ENCODE peak calls at places on chromosomes 1 and 21, in eight cellular contexts. M is fibroblast of lung, G is left ventricle myocardium inferior, V is cardiac fibroblast, D is ovary, L is fibroblast of mammary gland, U is psoas muscle, Q is IMR-90. F is an unnamed sample.

GRCh38 chr1:15352122-15352957 is 57.3 kb upstream of the EFHD2 start:
- DNase-seq in M (peak), G (no peak), V (peak), D (no peak), L (peak), U (no peak), Q (peak), F (peak)

GRCh38 chr21:32578107-32578691 is 7.1 kb downstream of the TCP10L start:
- DNase-seq in M (no peak), G (no peak), V (peak), D (no peak), L (peak), U (no peak), Q (peak), F (no peak)

GRCh38 chr1:150366416-150367296 is 2.7 kb downstream of the RPRD2 start:
- DNase-seq in M (peak), G (no peak), V (peak), D (no peak), L (peak), U (no peak), Q (peak), F (peak)

GRCh38 chr1:91026320-91026719 is 4.5 kb upstream of the ZNF644 start:
- DNase-seq in M (no peak), G (no peak), V (no peak), D (no peak), L (no peak), U (no peak), Q (no peak), F (peak)

GRCh38 chr1:11563560-11564069 is 84.7 kb downstream of the DISP3 start:
- DNase-seq in M (no peak), G (no peak), V (peak), D (no peak), L (no peak), U (no peak), Q (no peak), F (peak)

GRCh38 chr1:53949651-53950050 is 3.5 kb downstream of the LRRC42 start:
- DNase-seq in M (no peak), G (no peak), V (no peak), D (no peak), L (no peak), U (no peak), Q (no peak), F (no peak)

GRCh38 chr1:161185282-161185682 is 8.0 kb upstream of the B4GALT3 start:
- DNase-seq in M (peak), G (peak), V (peak), D (no peak), L (peak), U (peak), Q (peak), F (peak)

GRCh38 chr1:160169553-160170399 is 18.4 kb downstream of the ATP1A4 start:
- DNase-seq in M (no peak), G (no peak), V (no peak), D (no peak), L (no peak), U (no peak), Q (no peak), F (peak)

GRCh38 chr21:37458669-37459276 is 92.2 kb downstream of the DYRK1A start:
- DNase-seq in M (no peak), G (no peak), V (no peak), D (no peak), L (no peak), U (no peak), Q (no peak), F (no peak)

GRCh38 chr1:153922076-153922837 is 515 bp downstream of the GATAD2B start:
- DNase-seq in M (no peak), G (peak), V (no peak), D (peak), L (peak), U (peak), Q (no peak), F (peak)

DNA sequence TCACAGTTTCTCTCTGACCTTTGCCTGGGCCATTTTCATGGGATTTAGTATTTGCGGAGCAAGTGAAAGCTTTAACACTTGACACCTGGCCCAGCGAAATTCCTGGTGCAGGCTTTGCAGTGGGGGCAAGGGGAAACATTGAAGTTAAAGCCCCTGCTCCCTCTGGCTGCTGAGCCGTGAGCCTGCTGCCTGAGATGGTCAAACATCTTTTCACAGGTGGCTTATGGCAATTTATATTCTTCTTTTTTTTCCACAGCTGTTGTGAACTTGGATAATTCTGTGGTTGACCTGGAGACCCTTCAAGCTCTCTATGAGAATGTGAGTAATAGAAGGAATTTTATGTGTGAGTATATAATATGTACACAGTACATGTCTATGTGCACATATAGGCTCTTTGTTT is 202.9 kb downstream of the FMN2 start:
- DNase-seq in M (no peak), G (no peak), V (no peak), D (no peak), L (no peak), U (no peak), Q (peak), F (no peak)
- TF ChIP-seq CTCF in M (no peak), G (no peak), V (peak), D (no peak), L (no peak), U (no peak), Q (no peak), F (no peak)

DNA sequence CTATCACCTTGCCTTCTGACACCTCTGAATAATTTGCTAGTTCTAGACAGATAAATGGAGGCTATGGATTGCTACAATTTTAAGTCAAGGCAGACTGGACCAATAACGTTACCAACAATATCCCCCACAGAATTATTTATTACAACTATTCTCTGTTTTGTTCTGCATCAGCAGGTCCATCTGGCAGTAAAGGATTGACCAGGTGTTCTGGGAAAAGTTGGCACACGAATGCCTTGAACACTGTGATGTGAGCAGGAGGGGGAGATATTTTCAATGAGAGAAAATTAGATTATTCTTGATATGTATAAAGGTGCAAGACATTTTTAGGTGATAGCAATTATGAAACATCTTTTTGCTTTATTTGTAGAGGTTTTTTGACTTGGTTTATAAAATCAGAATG is 718.8 kb upstream of the TMPRSS15 start:
- DNase-seq in M (no peak), G (no peak), V (no peak), D (no peak), L (no peak), U (no peak), Q (no peak), F (no peak)
- H3K4me3 ChIP-seq in M (no peak), G (no peak), V (no peak), D (no peak), L (no peak), U (no peak), Q (no peak), F (no peak)

DNA sequence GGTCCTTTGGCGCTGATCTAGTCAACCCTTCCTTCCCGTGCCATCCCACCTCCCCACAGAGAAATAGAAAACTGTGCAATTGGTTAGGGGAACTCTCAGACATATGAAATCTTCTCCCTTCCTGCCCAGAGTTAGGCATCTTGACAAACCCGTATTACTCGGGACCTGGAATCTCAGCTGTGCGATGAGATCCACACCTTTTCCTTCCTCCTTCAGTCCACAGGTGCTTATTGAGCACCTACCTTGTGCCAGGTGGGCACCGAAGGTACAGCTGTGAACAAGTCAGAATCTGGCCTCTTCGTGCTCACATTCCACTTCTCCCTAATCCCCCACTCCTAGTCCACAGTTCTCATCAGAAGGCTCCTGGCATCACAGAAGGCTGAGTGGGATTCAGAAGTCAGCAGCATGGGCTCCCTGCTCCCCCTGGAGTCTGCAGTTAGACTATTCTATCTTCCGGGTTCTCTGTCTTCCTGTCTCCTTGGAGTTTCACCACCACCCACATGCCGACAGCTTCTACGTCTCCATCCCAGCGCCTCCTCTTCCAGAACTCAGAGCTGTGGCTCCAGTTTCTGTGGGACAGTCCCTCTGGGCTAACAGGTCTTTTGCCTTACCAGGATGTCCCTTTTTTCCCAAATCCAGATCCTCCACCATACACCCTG is 23.0 kb downstream of the KNCN start:
- DNase-seq in M (no peak), G (no peak), V (peak), D (no peak), L (peak), U (no peak), Q (peak), F (no peak)
- TF ChIP-seq CTCF in M (peak), G (peak), V (no peak), D (no peak), L (peak), U (no peak), Q (peak), F (no peak)

DNA sequence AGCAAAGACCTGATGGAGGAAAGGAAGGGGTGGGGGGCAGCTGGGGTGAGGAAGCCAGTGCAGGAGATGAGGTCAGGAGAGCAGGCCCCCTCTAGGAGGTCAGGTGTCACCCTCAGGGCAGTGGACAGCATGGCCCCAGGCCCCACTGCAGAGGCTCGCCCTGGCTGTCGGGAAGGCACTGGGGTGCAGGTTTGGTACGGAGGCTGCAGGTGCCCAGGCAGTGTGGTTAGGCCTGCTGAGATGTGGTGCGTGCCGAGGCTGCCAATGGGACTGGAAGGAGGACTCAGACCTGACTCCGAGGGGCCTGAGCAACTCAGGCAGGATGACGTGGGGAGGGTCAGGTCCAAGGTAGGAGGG is 82.3 kb downstream of the PCBP3 start:
- DNase-seq in M (no peak), G (no peak), V (no peak), D (no peak), L (no peak), U (no peak), Q (no peak), F (no peak)
- H3K4me3 ChIP-seq in M (no peak), G (no peak), V (no peak), D (no peak), L (no peak), U (no peak), Q (no peak), F (no peak)

GRCh38 chr21:34362136-34362444 is 1.7 kb upstream of the KCNE2 start:
- DNase-seq in M (no peak), G (no peak), V (no peak), D (no peak), L (no peak), U (no peak), Q (no peak), F (no peak)
- TF ChIP-seq CTCF in M (no peak), G (peak), V (no peak), D (no peak), L (no peak), U (no peak), Q (no peak), F (no peak)

GRCh38 chr1:220893701-220894024 is 14.4 kb downstream of the HLX start:
- DNase-seq in M (no peak), G (no peak), V (no peak), D (no peak), L (no peak), U (no peak), Q (no peak), F (no peak)

GRCh38 chr1:220894924-220895256 is 15.6 kb downstream of the HLX start:
- DNase-seq in M (no peak), G (no peak), V (no peak), D (no peak), L (no peak), U (no peak), Q (no peak), F (no peak)

GRCh38 chr1:220895412-220895946 is 16.2 kb downstream of the HLX start:
- DNase-seq in M (no peak), G (no peak), V (no peak), D (no peak), L (no peak), U (no peak), Q (no peak), F (no peak)

GRCh38 chr1:220892997-220893700 is 13.9 kb downstream of the HLX start:
- DNase-seq in M (no peak), G (no peak), V (no peak), D (no peak), L (no peak), U (no peak), Q (no peak), F (no peak)

DNA sequence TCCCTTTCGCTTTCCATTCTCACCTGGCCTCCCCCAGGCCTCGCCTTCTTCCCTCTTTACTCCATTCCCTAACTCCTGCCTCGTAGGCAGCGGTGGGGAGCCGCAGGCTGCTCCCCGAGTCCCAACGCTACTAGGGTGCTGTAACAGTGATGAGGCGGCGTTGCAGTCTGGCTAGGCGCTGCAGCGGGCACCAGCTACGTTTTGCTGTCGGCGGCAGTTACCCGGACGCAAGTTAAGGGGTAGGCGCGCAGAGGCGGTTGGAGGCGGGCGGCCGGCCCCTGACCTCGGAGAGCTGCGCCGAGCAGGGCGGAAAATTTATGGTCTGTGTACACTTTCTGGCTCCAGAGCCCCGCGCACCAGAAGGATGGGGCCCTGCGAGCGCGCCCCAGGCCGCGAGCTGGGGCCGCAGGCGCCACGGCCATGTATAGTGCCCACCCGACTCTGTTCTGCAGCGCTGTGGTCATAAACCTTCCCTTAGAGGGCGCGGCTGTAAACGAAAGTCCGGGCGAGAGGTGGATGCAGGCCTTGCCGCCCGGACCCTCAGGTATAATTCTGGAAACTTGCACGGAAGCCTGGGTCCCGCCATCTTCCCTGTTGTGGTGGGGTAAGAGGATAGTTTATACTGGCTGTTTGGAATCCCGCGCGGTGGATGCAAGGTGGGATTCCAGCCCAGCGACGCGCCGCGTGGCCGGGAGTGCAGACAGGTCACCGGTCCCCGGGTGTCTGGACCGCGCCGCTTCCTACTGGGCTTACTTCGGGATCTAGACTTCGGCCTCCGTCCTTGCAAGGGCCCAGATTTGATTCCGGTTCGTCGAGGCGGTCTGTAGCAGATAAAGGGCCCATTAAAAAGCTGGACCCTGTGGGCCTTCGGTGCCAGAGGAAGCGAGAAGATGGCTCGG is 15.0 kb downstream of the HLX start:
- DNase-seq in M (no peak), G (no peak), V (no peak), D (no peak), L (no peak), U (no peak), Q (no peak), F (no peak)
- H3K4me3 ChIP-seq in M (no peak), G (peak), V (peak), D (no peak), L (peak), U (peak), Q (no peak), F (no peak)

GRCh38 chr1:181190362-181191035 is 102.0 kb downstream of the IER5 start:
- DNase-seq in M (no peak), G (no peak), V (no peak), D (no peak), L (no peak), U (no peak), Q (no peak), F (peak)
- TF ChIP-seq CTCF in M (no peak), G (no peak), V (no peak), D (no peak), L (no peak), U (no peak), Q (no peak), F (peak)

DNA sequence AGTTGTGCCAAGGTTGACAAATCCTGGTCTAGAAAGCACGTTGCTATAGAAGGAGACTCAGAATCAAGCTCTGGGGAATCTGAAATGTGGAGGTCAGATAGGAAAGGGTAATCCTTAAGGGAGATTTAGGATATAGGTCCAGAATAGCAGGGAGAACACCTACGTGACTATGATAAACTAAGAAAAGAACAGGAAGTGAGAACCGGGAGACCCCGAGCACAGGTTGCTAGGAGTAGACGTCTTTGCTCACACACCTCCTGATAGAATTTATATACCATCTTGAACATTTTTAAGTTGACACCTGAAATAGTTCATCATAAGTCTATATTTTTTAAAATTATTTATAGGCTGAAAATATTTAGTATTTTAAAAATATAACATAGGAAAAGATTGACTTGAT is 7.9 kb upstream of the COG2 start:
- DNase-seq in M (no peak), G (no peak), V (no peak), D (no peak), L (no peak), U (no peak), Q (no peak), F (no peak)
- H3K4me3 ChIP-seq in M (no peak), G (no peak), V (no peak), D (no peak), L (no peak), U (no peak), Q (no peak), F (no peak)